ENCODE peak calls at places on chromosomes 13 and 19, in six cellular contexts. A is transverse colon, U is SK-N-MC, M is stomach, C is prostate gland, T is endothelial cell of umbilical vein. G is an unnamed sample.

GRCh38 chr19:55096061-55096701 is 20.5 kb downstream of the EPS8L1 start:
- DNase-seq in A (no peak), U (no peak), M (no peak), C (no peak), T (no peak), G (no peak)

GRCh38 chr13:50126378-50127016 is 111.3 kb downstream of the KCNRG start:
- DNase-seq in A (peak), U (no peak), M (no peak), C (no peak), T (peak), G (no peak)

GRCh38 chr13:81606074-81606473 is 1265.1 kb upstream of the SPRY2 start:
- DNase-seq in A (no peak), U (no peak), M (no peak), C (no peak), T (no peak), G (no peak)

GRCh38 chr19:50358483-50359431 is 6.7 kb downstream of the NAPSA start:
- DNase-seq in A (peak), U (no peak), M (peak), C (no peak), T (peak), G (peak)

GRCh38 chr13:92260363-92260762 is 861.9 kb downstream of the GPC5 start:
- DNase-seq in A (no peak), U (no peak), M (no peak), C (no peak), T (no peak), G (no peak)

GRCh38 chr19:19634516-19635312 is 6.7 kb upstream of the LPAR2 start:
- DNase-seq in A (no peak), U (no peak), M (no peak), C (no peak), T (no peak), G (no peak)

GRCh38 chr13:41352935-41353801 is 42.1 kb downstream of the NAA16 start:
- DNase-seq in A (no peak), U (peak), M (no peak), C (no peak), T (peak), G (peak)

GRCh38 chr19:50720921-50721291 is 1.3 kb upstream of the SHANK1 start:
- DNase-seq in A (no peak), U (no peak), M (no peak), C (no peak), T (no peak), G (no peak)

GRCh38 chr19:35068941-35069634 is 27.6 kb downstream of the HPN start:
- DNase-seq in A (no peak), U (no peak), M (no peak), C (no peak), T (no peak), G (no peak)

GRCh38 chr13:97344250-97345175 is 89.5 kb upstream of the RAP2A start:
- DNase-seq in A (peak), U (no peak), M (peak), C (peak), T (peak), G (no peak)

GRCh38 chr19:34967551-34967950 is 3.5 kb upstream of the ZNF792 start:
- DNase-seq in A (no peak), U (no peak), M (no peak), C (no peak), T (no peak), G (no peak)

GRCh38 chr13:106569233-106570095 is 1.5 kb upstream of the ARGLU1 start:
- DNase-seq in A (no peak), U (no peak), M (no peak), C (no peak), T (no peak), G (no peak)

GRCh38 chr19:29596885-29597525 is 9.1 kb upstream of the POP4 start:
- DNase-seq in A (no peak), U (no peak), M (no peak), C (no peak), T (no peak), G (no peak)

GRCh38 chr13:40379794-40380608 is 286.4 kb downstream of the FOXO1 start:
- DNase-seq in A (no peak), U (no peak), M (no peak), C (no peak), T (no peak), G (no peak)

GRCh38 chr19:46748325-46749109 is 2.3 kb upstream of the STRN4 start:
- DNase-seq in A (peak), U (peak), M (peak), C (no peak), T (peak), G (no peak)

GRCh38 chr19:43784251-43784980 is 3.6 kb upstream of the KCNN4 start:
- DNase-seq in A (peak), U (no peak), M (peak), C (no peak), T (peak), G (peak)

GRCh38 chr13:70829748-70830147 is 721.5 kb upstream of the KLHL1 start:
- DNase-seq in A (no peak), U (no peak), M (no peak), C (no peak), T (no peak), G (no peak)

GRCh38 chr13:21546372-21546771 is 57.6 kb downstream of the MICU2 start:
- DNase-seq in A (no peak), U (no peak), M (no peak), C (no peak), T (no peak), G (no peak)

GRCh38 chr13:25214371-25215252 is 42.5 kb upstream of the AMER2 start:
- DNase-seq in A (no peak), U (no peak), M (no peak), C (no peak), T (no peak), G (no peak)

GRCh38 chr19:18388328-18389094 is 2.6 kb downstream of the GDF15 start:
- DNase-seq in A (peak), U (no peak), M (peak), C (peak), T (peak), G (peak)

GRCh38 chr13:113897161-113897560 is 33.3 kb upstream of the GAS6 start:
- DNase-seq in A (no peak), U (no peak), M (no peak), C (no peak), T (peak), G (no peak)

GRCh38 chr13:20270163-20270865 is 38.2 kb upstream of the GJB6 start:
- DNase-seq in A (no peak), U (no peak), M (no peak), C (no peak), T (no peak), G (no peak)

GRCh38 chr13:27183561-27184147 is 12.0 kb upstream of the USP12 start:
- DNase-seq in A (no peak), U (no peak), M (no peak), C (no peak), T (no peak), G (no peak)

GRCh38 chr13:47256618-47257017 is 359.8 kb upstream of the HTR2A start:
- DNase-seq in A (no peak), U (no peak), M (no peak), C (no peak), T (no peak), G (no peak)

GRCh38 chr19:58059003-58059671 is at the start of gene ZNF135:
- DNase-seq in A (peak), U (no peak), M (peak), C (peak), T (peak), G (no peak)
- TF ChIP-seq POLR2AphosphoS5 in A (peak), U (no peak), M (peak), C (peak), T (no peak), G (no peak)

DNA sequence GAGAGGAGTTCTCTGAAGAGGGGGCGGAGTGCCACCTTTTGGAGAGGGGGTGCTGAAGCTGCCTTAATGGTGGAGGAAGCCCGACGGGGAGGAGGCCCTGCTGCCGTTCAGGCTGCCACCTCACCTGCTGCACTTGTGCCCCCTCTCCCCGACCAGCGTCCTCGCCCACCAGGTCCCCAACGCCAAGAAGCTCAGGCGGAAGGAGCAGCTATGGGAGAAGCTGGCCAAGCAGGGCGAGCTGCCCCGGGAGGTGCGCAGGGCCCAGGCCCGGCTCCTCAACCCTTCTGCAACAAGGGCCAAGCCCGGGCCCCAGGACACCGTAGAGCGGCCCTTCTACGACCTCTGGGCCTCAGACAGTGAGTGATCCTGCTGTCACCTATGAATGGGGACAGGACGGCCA is 5.4 kb downstream of the NOP53 start:
- DNase-seq in A (no peak), U (no peak), M (no peak), C (no peak), T (no peak), G (no peak)
- TF ChIP-seq POLR2AphosphoS5 in A (no peak), U (no peak), M (no peak), C (no peak), T (no peak), G (no peak)

DNA sequence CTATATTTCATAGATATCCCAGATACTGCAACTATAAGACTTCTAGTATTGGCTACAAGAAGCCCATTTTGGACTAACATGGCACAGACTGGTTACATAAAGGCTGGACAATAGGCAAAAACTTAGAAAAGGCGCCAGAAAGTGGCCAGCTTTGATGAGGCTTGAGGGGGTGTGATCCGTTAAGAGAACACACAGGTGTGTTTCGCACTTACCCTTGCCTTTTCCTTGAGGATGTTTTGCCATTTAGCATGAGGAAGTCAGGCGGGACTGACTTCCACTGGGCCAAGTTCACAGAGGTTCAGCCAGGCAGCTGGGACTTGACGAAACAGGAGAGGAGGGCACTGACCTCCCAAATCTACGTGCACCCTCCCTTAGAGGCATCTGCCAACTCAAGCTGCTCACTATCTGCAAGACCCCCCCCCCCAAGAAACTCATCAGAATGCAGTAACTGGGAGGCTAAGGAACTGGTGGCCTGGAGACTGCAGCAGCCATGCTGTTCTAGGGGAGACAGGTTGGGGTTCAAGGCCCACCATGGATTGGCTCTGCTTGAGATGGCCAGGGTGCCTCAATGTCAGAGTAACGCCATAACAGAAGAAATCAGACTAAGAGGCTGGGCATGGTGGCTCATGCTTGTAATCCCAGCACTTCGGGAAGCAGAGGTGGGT is 4.5 kb upstream of the LIN7B start:
- DNase-seq in A (no peak), U (no peak), M (no peak), C (no peak), T (no peak), G (no peak)
- TF ChIP-seq POLR2AphosphoS5 in A (no peak), U (no peak), M (no peak), C (no peak), T (no peak), G (no peak)

GRCh38 chr13:66657165-66657895 is 572.8 kb downstream of the PCDH9 start:
- DNase-seq in A (no peak), U (no peak), M (peak), C (peak), T (peak), G (no peak)
- TF ChIP-seq POLR2AphosphoS5 in A (no peak), U (no peak), M (no peak), C (peak), T (peak), G (no peak)

GRCh38 chr19:16361254-16361653 is 36.6 kb downstream of the KLF2 start:
- DNase-seq in A (no peak), U (no peak), M (no peak), C (peak), T (no peak), G (no peak)
- TF ChIP-seq POLR2AphosphoS5 in A (no peak), U (no peak), M (no peak), C (peak), T (no peak), G (no peak)

GRCh38 chr19:17334414-17335409 is at the start of gene ANO8:
- DNase-seq in A (peak), U (peak), M (peak), C (peak), T (peak), G (peak)
- TF ChIP-seq POLR2AphosphoS5 in A (peak), U (peak), M (peak), C (peak), T (peak), G (no peak)

GRCh38 chr19:41226053-41226873 is 7.2 kb downstream of the AXL start:
- DNase-seq in A (peak), U (no peak), M (peak), C (peak), T (peak), G (no peak)
- TF ChIP-seq POLR2AphosphoS5 in A (peak), U (no peak), M (peak), C (no peak), T (no peak), G (no peak)

GRCh38 chr19:15107056-15108010 is at the start of gene SYDE1:
- DNase-seq in A (no peak), U (no peak), M (no peak), C (no peak), T (peak), G (no peak)
- TF ChIP-seq POLR2AphosphoS5 in A (no peak), U (no peak), M (no peak), C (no peak), T (peak), G (no peak)

GRCh38 chr13:99425485-99426341 is 75.6 kb upstream of the TM9SF2 start:
- DNase-seq in A (peak), U (no peak), M (peak), C (no peak), T (no peak), G (peak)
- TF ChIP-seq POLR2AphosphoS5 in A (no peak), U (no peak), M (no peak), C (no peak), T (no peak), G (no peak)

G was measured in GM12892.